ENCODE peak calls at places on chromosomes 11 and 22, in five cellular contexts. G is NCI-H1105 treated with DMSO at 0.1 percent for 48 hours, Y is DMS153, N is left lobe of liver, X is SHP77. Z is an unnamed sample.

GRCh38 chr11:94125408-94126120 is 3.1 kb upstream of the PANX1 start:
- DNase-seq in G (no peak), Y (no peak), N (no peak), X (no peak), Z (no peak)

GRCh38 chr22:17589810-17590375 is 26.6 kb downstream of the SLC25A18 start:
- DNase-seq in G (no peak), Y (no peak), N (no peak), X (no peak), Z (no peak)

GRCh38 chr11:6757373-6757967 is 14.3 kb downstream of the OR2AG2 start:
- DNase-seq in G (peak), Y (peak), N (peak), X (peak), Z (peak)

GRCh38 chr11:128688896-128689546 is 4.9 kb upstream of the FLI1 start:
- DNase-seq in G (no peak), Y (no peak), N (no peak), X (no peak), Z (no peak)

GRCh38 chr11:125950696-125951645 is 5.1 kb downstream of the VSIG10L2 start:
- DNase-seq in G (no peak), Y (no peak), N (peak), X (no peak), Z (no peak)

GRCh38 chr11:70405679-70406395 is 7.5 kb downstream of the CTTN start:
- DNase-seq in G (no peak), Y (no peak), N (no peak), X (no peak), Z (no peak)

GRCh38 chr11:58628446-58628845 is 6.0 kb downstream of the CNTF start:
- DNase-seq in G (no peak), Y (no peak), N (no peak), X (no peak), Z (no peak)

GRCh38 chr11:102836290-102836875 is 7.0 kb downstream of the MMP3 start:
- DNase-seq in G (no peak), Y (peak), N (no peak), X (no peak), Z (no peak)

GRCh38 chr11:70489276-70489675 is 90.9 kb downstream of the CTTN start:
- DNase-seq in G (no peak), Y (no peak), N (no peak), X (no peak), Z (no peak)

Z was measured in right lobe of liver.